ENCODE peak calls at places on chromosomes 12 and 14, in seven cellular contexts. S is left lung; M is esophagus muscularis mucosa; K is CD4-positive, alpha-beta T cell; Y is right cardiac atrium; G is CD8-positive, alpha-beta memory T cell; Q is Panc1. H is an unnamed sample.

GRCh38 chr14:102811971-102812370 is 34.7 kb downstream of the TRAF3 start:
- DNase-seq in S (no peak), M (no peak), K (no peak), Y (no peak), G (no peak), Q (no peak), H (no peak)

GRCh38 chr12:113298861-113299545 is 35.9 kb downstream of the SLC8B1 start:
- DNase-seq in S (peak; percentile 55), M (no peak), K (no peak), Y (peak; percentile 88), G (no peak), Q (no peak), H (no peak)

GRCh38 chr14:99026471-99026870 is 245.5 kb downstream of the BCL11B start:
- DNase-seq in S (no peak), M (no peak), K (no peak), Y (no peak), G (no peak), Q (no peak), H (no peak)

GRCh38 chr12:71449373-71450070 is 9.9 kb downstream of the LGR5 start:
- DNase-seq in S (no peak), M (no peak), K (no peak), Y (no peak), G (no peak), Q (no peak), H (no peak)

GRCh38 chr12:79932393-79932792 is 2.5 kb downstream of the PPP1R12A start:
- DNase-seq in S (no peak), M (no peak), K (no peak), Y (no peak), G (no peak), Q (no peak), H (no peak)

GRCh38 chr14:23028800-23029199 is 5.9 kb downstream of the PSMB5 start:
- DNase-seq in S (no peak), M (no peak), K (no peak), Y (no peak), G (peak; percentile 55), Q (no peak), H (no peak)

GRCh38 chr12:42762395-42762925 is 172.9 kb upstream of the PRICKLE1 start:
- DNase-seq in S (no peak), M (no peak), K (no peak), Y (no peak), G (no peak), Q (no peak), H (no peak)

GRCh38 chr14:74882103-74882920 is 596 bp downstream of the DLST start:
- DNase-seq in S (no peak), M (no peak), K (peak; percentile 23), Y (peak; percentile 74), G (peak; percentile 78), Q (no peak), H (no peak)

GRCh38 chr14:59481407-59482119 is 2.6 kb downstream of the L3HYPDH start:
- DNase-seq in S (no peak), M (no peak), K (no peak), Y (no peak), G (no peak), Q (no peak), H (no peak)

GRCh38 chr12:103742349-103742784 is 98.7 kb downstream of the NT5DC3 start:
- DNase-seq in S (no peak), M (no peak), K (no peak), Y (no peak), G (no peak), Q (no peak), H (no peak)

GRCh38 chr12:54471793-54472192 is 1.6 kb downstream of the GTSF1 start:
- DNase-seq in S (no peak), M (no peak), K (no peak), Y (no peak), G (no peak), Q (no peak), H (no peak)

GRCh38 chr14:96683575-96684289 is 113.5 kb upstream of the VRK1 start:
- DNase-seq in S (no peak), M (no peak), K (no peak), Y (no peak), G (no peak), Q (no peak), H (no peak)

GRCh38 chr14:104130974-104131651 is 7.3 kb upstream of the KIF26A start:
- DNase-seq in S (peak; percentile 51), M (no peak), K (no peak), Y (peak; percentile 86), G (no peak), Q (no peak), H (no peak)

GRCh38 chr14:104134061-104134965 is 4.1 kb upstream of the KIF26A start:
- DNase-seq in S (peak; percentile 56), M (no peak), K (no peak), Y (peak; percentile 43), G (no peak), Q (no peak), H (no peak)

GRCh38 chr14:104132981-104133380 is 5.4 kb upstream of the KIF26A start:
- DNase-seq in S (peak; percentile 39), M (no peak), K (no peak), Y (peak; percentile 19), G (no peak), Q (no peak), H (no peak)

GRCh38 chr14:104133496-104133895 is 4.9 kb upstream of the KIF26A start:
- DNase-seq in S (peak; percentile 59), M (no peak), K (no peak), Y (peak; percentile 35), G (no peak), Q (no peak), H (no peak)

DNA sequence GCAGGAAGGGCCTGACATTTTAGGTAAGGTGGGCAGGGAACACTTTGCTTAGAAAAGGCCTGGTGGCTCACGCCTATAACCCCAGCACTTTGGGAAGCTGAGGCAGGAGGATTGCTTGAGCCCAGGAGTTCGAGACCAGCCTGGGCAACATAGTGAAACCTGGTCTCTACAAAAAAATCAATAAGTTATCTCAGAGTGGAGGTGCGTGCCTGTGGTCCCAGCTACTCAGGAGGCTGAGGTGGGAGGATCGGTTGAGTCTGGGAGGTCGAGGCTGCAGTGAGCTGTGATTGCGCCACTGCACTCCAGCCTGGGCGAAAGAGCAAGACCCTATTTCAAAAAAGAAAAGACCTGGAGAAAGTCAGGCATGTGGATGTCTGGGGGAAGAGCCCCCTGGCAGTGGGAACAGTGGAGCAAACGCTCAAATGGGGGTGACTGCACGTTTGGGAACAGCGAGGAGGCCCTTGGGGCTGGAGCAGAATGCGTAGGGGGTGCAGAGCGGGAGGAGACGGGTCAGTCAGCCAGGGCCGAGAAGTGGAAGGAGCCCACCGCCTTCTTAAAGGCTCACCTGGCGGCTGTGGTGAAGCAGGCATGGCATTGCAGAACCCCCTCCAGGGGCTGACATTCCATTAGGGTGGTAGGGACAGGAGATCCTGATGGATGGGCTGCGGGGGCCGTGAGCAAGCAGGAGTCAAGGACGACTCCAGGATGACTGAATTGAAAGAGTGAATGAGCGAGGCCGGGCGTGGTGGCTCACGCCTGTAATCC is 6.2 kb upstream of the KIF26A start:
- DNase-seq in S (peak; percentile 45), M (no peak), K (no peak), Y (no peak), G (no peak), Q (no peak), H (no peak)
- H3K27me3 ChIP-seq in S (peaks cover 61% of the 10 kb centered on the region), M (no peaks in the 10 kb centered on the region), K (peaks cover 43% of the 10 kb centered on the region), Y (no peaks in the 10 kb centered on the region), G (no peaks in the 10 kb centered on the region), Q (no peaks in the 10 kb centered on the region), H (no peaks in the 10 kb centered on the region)

GRCh38 chr14:72495668-72496067 is 398.2 kb downstream of the DPF3 start:
- DNase-seq in S (no peak), M (no peak), K (no peak), Y (peak; percentile 57), G (no peak), Q (no peak), H (no peak)
- H3K27me3 ChIP-seq in S (no peaks in the 10 kb centered on the region), M (no peaks in the 10 kb centered on the region), K (no peaks in the 10 kb centered on the region), Y (no peaks in the 10 kb centered on the region), G (no peaks in the 10 kb centered on the region), Q (no peaks in the 10 kb centered on the region), H (no peaks in the 10 kb centered on the region)

DNA sequence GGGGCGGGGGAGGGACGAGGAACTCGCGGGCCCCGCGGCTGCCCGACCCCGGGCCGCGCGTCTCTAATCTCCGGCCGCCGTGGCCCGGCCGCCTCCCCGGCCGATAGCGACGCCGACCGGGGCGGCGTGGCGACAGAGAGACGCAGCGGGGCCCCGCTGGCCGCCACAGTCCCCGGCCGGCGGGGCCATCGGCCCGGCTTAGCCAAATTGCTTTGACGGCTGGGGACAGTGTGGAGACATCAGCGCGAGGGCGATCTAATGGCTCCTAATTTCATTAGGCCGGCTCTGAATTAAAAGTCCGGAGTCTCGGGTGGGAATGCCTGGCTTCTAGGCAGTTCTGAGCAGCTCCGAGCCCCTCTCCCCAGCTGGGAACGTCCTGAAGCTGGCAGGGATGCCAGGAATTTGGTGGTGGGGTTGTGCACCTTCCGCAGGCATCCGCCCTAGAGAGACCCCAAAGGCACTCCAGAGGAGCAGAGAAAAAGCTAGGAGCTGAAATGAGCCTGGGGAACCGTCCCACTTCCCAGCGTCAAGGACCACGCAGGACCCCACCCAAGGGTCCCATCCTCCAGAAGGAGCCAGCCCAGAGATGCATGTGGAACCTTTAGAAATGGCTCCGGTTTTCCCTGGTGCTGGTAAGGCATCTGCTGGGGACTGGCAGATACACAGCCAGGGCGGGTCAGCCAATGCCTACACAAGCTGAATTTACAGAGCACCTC is 9.6 kb downstream of the TBX5 start:
- DNase-seq in S (no peak), M (no peak), K (no peak), Y (peak; percentile 69), G (no peak), Q (no peak), H (no peak)
- H3K27me3 ChIP-seq in S (peaks cover 100% of the 10 kb centered on the region), M (no peaks in the 10 kb centered on the region), K (peaks cover 93% of the 10 kb centered on the region), Y (no peaks in the 10 kb centered on the region), G (peaks cover 33% of the 10 kb centered on the region), Q (peaks cover 8% of the 10 kb centered on the region), H (peaks cover 14% of the 10 kb centered on the region)

GRCh38 chr14:21083565-21084325 is 13.6 kb downstream of the ARHGEF40 start:
- DNase-seq in S (no peak), M (no peak), K (no peak), Y (no peak), G (no peak), Q (no peak), H (no peak)
- H3K27me3 ChIP-seq in S (no peaks in the 10 kb centered on the region), M (no peaks in the 10 kb centered on the region), K (no peaks in the 10 kb centered on the region), Y (no peaks in the 10 kb centered on the region), G (no peaks in the 10 kb centered on the region), Q (no peaks in the 10 kb centered on the region), H (no peaks in the 10 kb centered on the region)

H was measured in vagina.